ENCODE peak calls at places on chromosomes 3 and 15, in four cellular contexts. Q is ACHN, U is neural progenitor cell, T is epithelial cell of esophagus. N is an unnamed sample.

GRCh38 chr3:127114337-127115070 is 78.4 kb upstream of the PRR23E start:
- DNase-seq in U (no peak), T (no peak), Q (no peak), N (no peak)

GRCh38 chr3:124772081-124772831 is 42.0 kb downstream of the UMPS start:
- DNase-seq in T (no peak), U (no peak), Q (no peak), N (peak)

GRCh38 chr3:79517766-79518413 is 249.9 kb downstream of the ROBO1 start:
- DNase-seq in T (peak), U (peak), Q (peak), N (peak)

GRCh38 chr15:70912187-70912586 is 19.6 kb downstream of the LRRC49 start:
- DNase-seq in T (peak), Q (no peak), U (no peak), N (no peak)

GRCh38 chr3:138824114-138824506 is 10.6 kb downstream of the PIK3CB start:
- DNase-seq in Q (no peak), T (no peak), U (peak), N (peak)

GRCh38 chr15:33852094-33852493 is 116.2 kb upstream of the CHRM5 start:
- DNase-seq in T (no peak), Q (no peak), U (peak), N (no peak)

GRCh38 chr15:46126581-46126980 is 491.8 kb downstream of the SQOR start:
- DNase-seq in U (no peak), T (no peak), Q (no peak), N (no peak)

GRCh38 chr3:44478606-44479094 is 1.2 kb upstream of the ZNF445 start:
- DNase-seq in Q (peak), T (no peak), U (no peak), N (peak)

GRCh38 chr3:172291650-172292049 is 156.6 kb downstream of the GHSR start:
- DNase-seq in U (no peak), T (no peak), Q (no peak), N (no peak)

GRCh38 chr15:29516929-29517328 is 247.3 kb upstream of the NSMCE3 start:
- DNase-seq in Q (no peak), U (no peak), T (no peak), N (peak)

GRCh38 chr3:41405466-41405865 is 206.2 kb downstream of the CTNNB1 start:
- DNase-seq in U (no peak), T (no peak), Q (no peak), N (no peak)

GRCh38 chr15:100766225-100767001 is 113.2 kb upstream of the ALDH1A3 start:
- DNase-seq in T (no peak), U (peak), Q (no peak), N (no peak)